ENCODE peak calls at places on chromosomes 12 and 14, in seven cellular contexts. D is IMR-90, T is A549, Z is GM12878, Q is H1, J is K562, H is HCT116. L is an unnamed sample. For H3K9me3, the result is how much of the 10 kb centered on the place peaks cover.

GRCh38 chr14:74511966-74512365 is 18.4 kb downstream of the ISCA2 start:
- DNase-seq in D (no peak), J (no peak), Q (no peak), H (no peak), T (no peak), Z (no peak), L (no peak)

GRCh38 chr14:57707219-57707618 is 158.7 kb downstream of the SLC35F4 start:
- DNase-seq in Z (no peak), D (no peak), H (no peak), T (no peak), J (no peak), Q (no peak), L (no peak)

GRCh38 chr12:67512061-67512460 is 136.5 kb upstream of the DYRK2 start:
- DNase-seq in H (no peak), Q (no peak), J (no peak), D (no peak), T (no peak), Z (no peak), L (no peak)

GRCh38 chr12:45893240-45893639 is 97.1 kb downstream of the SCAF11 start:
- DNase-seq in T (peak), H (peak), Q (no peak), D (peak), J (peak), Z (no peak), L (no peak)

GRCh38 chr12:124682425-124683329 is 115.3 kb upstream of the NCOR2 start:
- DNase-seq in T (no peak), D (no peak), Q (no peak), J (no peak), H (no peak), Z (no peak), L (no peak)

GRCh38 chr12:39831587-39832315 is 212.1 kb upstream of the ABCD2 start:
- DNase-seq in H (no peak), D (peak), J (no peak), Z (no peak), T (peak), Q (no peak), L (no peak)

GRCh38 chr12:68767191-68767590 is 21.2 kb downstream of the SLC35E3 start:
- DNase-seq in Q (no peak), D (no peak), J (no peak), H (no peak), T (no peak), Z (no peak), L (no peak)

GRCh38 chr14:38255673-38256357 is at the start of gene CLEC14A:
- DNase-seq in T (no peak), Z (no peak), D (no peak), H (no peak), Q (peak), J (no peak), L (no peak)

GRCh38 chr14:96797943-96798349 is 764 bp downstream of the VRK1 start:
- DNase-seq in T (peak), H (no peak), D (no peak), Z (no peak), J (no peak), Q (no peak), L (peak)

GRCh38 chr14:30195946-30196345 is 268.3 kb upstream of the PRKD1 start:
- DNase-seq in Z (no peak), D (peak), T (no peak), H (no peak), J (no peak), Q (no peak), L (no peak)

GRCh38 chr14:57559561-57559960 is 65.9 kb upstream of the CCDC198 start:
- DNase-seq in Z (no peak), Q (no peak), H (no peak), D (no peak), J (no peak), T (no peak), L (no peak)

GRCh38 chr14:100472094-100472455 is 115.1 kb downstream of the BEGAIN start:
- DNase-seq in J (no peak), D (no peak), T (no peak), Z (no peak), H (no peak), Q (no peak), L (no peak)

GRCh38 chr12:48996794-48997718 is 2.1 kb downstream of the DDN start:
- DNase-seq in T (peak), Z (no peak), J (peak), D (peak), Q (no peak), H (no peak), L (peak)

GRCh38 chr12:72699362-72699761 is 427.2 kb downstream of the TRHDE start:
- DNase-seq in Z (no peak), Q (no peak), T (peak), H (no peak), D (no peak), J (no peak), L (no peak)

GRCh38 chr14:54169254-54169924 is 212.8 kb upstream of the BMP4 start:
- DNase-seq in Q (no peak), T (no peak), Z (no peak), D (peak), H (peak), J (no peak), L (no peak)

GRCh38 chr14:81208489-81208888 is 12.3 kb downstream of the GTF2A1 start:
- DNase-seq in D (no peak), T (no peak), J (no peak), Q (no peak), Z (no peak), H (no peak), L (no peak)

GRCh38 chr14:22271838-22272237 is 317.2 kb downstream of the DAD1 start:
- DNase-seq in J (no peak), Z (no peak), D (no peak), T (no peak), Q (no peak), H (no peak), L (no peak)

GRCh38 chr12:49260165-49260564 is 4.7 kb upstream of the TUBA1C start:
- DNase-seq in D (peak), Z (no peak), H (no peak), T (no peak), Q (no peak), J (no peak), L (no peak)

GRCh38 chr12:89328483-89329030 is 23.7 kb downstream of the DUSP6 start:
- DNase-seq in H (no peak), J (no peak), D (no peak), T (no peak), Z (no peak), Q (no peak), L (no peak)

GRCh38 chr12:16258963-16259362 is 18.5 kb downstream of the SLC15A5 start:
- DNase-seq in Q (no peak), J (no peak), H (no peak), Z (no peak), D (no peak), T (no peak), L (no peak)

GRCh38 chr12:131929530-131930456 is 717 bp downstream of the PUS1 start:
- DNase-seq in H (no peak), Q (no peak), Z (no peak), T (peak), J (peak), D (peak), L (peak)

GRCh38 chr14:100844846-100845245 is 18.9 kb downstream of the MEG3 start:
- DNase-seq in J (no peak), Z (no peak), D (no peak), T (no peak), H (no peak), Q (no peak), L (no peak)

GRCh38 chr12:119319638-119320037 is 14.9 kb upstream of the CCDC60 start:
- DNase-seq in Q (no peak), T (no peak), H (no peak), D (no peak), J (no peak), Z (no peak), L (no peak)

GRCh38 chr14:54435500-54435981 is 5.6 kb downstream of the CNIH1 start:
- DNase-seq in Z (no peak), J (peak), Q (no peak), H (no peak), T (no peak), D (peak), L (no peak)

GRCh38 chr14:32654106-32654505 is 284.6 kb upstream of the NPAS3 start:
- DNase-seq in Q (no peak), Z (no peak), H (no peak), D (no peak), J (no peak), T (no peak), L (no peak)

GRCh38 chr14:105905456-105905855 is 379.1 kb downstream of the TMEM121 start:
- DNase-seq in J (no peak), T (no peak), H (no peak), D (no peak), Q (no peak), Z (no peak), L (no peak)

GRCh38 chr12:48027183-48028002 is 23.1 kb upstream of the COL2A1 start:
- DNase-seq in H (no peak), T (no peak), Z (no peak), J (no peak), D (no peak), Q (no peak), L (no peak)

GRCh38 chr12:106645074-106645421 is 62.2 kb downstream of the RFX4 start:
- DNase-seq in T (no peak), Q (no peak), Z (no peak), H (no peak), D (no peak), J (no peak), L (no peak)

GRCh38 chr14:34302654-34303053 is 159.4 kb downstream of the SPTSSA start:
- DNase-seq in Q (no peak), T (no peak), H (no peak), J (no peak), Z (no peak), D (no peak), L (no peak)

GRCh38 chr12:89135976-89136634 is 216.2 kb downstream of the DUSP6 start:
- DNase-seq in D (peak), Z (no peak), T (peak), J (no peak), Q (no peak), H (peak), L (no peak)

GRCh38 chr14:74535756-74536325 is 42.3 kb downstream of the ISCA2 start:
- DNase-seq in Z (no peak), J (no peak), Q (no peak), D (no peak), T (no peak), H (no peak), L (peak)

GRCh38 chr14:72643317-72643801 is 250.5 kb downstream of the DPF3 start:
- DNase-seq in D (peak), J (no peak), Z (no peak), Q (peak), H (no peak), T (peak), L (no peak)

GRCh38 chr14:60184597-60185555 is 19.7 kb upstream of the DHRS7 start:
- DNase-seq in D (no peak), T (no peak), H (no peak), Q (no peak), J (peak), Z (no peak), L (peak)

GRCh38 chr12:63668028-63668799 is at the start of gene DPY19L2:
- DNase-seq in J (no peak), D (peak), Q (no peak), Z (no peak), T (peak), H (no peak), L (peak)

GRCh38 chr12:79300199-79300568 is 390.6 kb downstream of the PAWR start:
- DNase-seq in J (no peak), H (no peak), Q (no peak), T (peak), Z (no peak), D (peak), L (no peak)

GRCh38 chr12:107488666-107489065 is 196.9 kb upstream of the PWP1 start:
- DNase-seq in J (no peak), T (no peak), Q (no peak), Z (no peak), D (peak), H (no peak), L (no peak)

DNA sequence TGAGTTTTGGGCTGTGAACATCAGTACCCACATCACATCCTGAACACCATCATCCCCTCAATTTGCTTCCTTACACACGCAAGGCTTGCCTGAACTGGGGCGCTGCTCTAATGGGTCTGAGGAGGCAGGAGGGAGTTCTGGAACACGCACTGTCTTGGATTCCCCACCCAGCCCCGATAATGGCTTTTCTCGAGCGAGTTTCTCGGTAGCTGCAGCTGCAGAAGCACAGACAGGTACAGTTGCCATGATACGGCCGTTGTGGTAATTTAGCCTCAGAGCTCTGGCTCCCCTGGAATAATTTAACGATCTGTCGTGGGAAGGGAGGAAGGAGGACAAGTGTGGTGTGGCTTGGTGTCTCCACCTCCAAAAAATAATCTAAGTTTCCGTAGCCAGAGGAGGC is 85.1 kb downstream of the RBM19 start:
- DNase-seq in T (no peak), D (no peak), Z (no peak), J (no peak), Q (no peak), H (no peak), L (no peak)
- TF ChIP-seq RAD21 in T (no peak), D (no peak), Z (no peak), J (no peak), Q (no peak), H (no peak), L (no peak)

DNA sequence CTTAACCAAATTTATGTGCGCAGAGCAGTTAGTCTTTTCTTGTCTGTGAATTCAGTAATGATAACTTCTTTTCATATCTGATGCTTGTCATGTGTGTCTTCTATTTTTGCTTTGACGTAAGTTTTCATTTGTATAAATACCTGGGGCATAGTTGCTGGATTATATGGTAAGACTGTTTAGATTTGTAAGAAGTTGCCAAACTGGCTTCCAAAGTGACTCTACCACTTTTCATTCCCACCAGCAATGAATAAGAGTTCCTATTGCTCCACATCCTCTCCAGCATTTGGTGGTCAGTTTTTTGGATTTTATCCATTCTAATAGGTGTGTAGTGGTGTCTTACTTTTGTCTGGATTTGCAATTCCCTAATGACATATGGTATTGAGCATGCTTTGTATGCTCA is 8.9 kb downstream of the ZNF268 start:
- DNase-seq in H (no peak), Z (no peak), Q (no peak), T (no peak), D (no peak), J (no peak), L (no peak)
- H3K9me3 ChIP-seq in H (under half), Z (under half), Q (half or more), T (half or more), D (half or more), J (under half), L (under half)

GRCh38 chr14:104200591-104200990 is 62.2 kb downstream of the KIF26A start:
- DNase-seq in Z (no peak), T (no peak), J (no peak), H (no peak), D (no peak), Q (no peak), L (no peak)
- TF ChIP-seq RAD21 in Z (no peak), T (no peak), J (no peak), H (no peak), D (no peak), Q (no peak), L (no peak)

GRCh38 chr12:34407813-34408212 is 385.5 kb downstream of the ALG10 start:
- DNase-seq in J (no peak), Q (no peak), H (no peak), T (no peak), Z (no peak), D (no peak), L (no peak)

GRCh38 chr12:34404377-34405285 is 382.3 kb downstream of the ALG10 start:
- DNase-seq in T (no peak), Q (no peak), H (no peak), Z (no peak), J (no peak), D (no peak), L (peak)

GRCh38 chr12:34405286-34406227 is 383.3 kb downstream of the ALG10 start:
- DNase-seq in Q (no peak), J (no peak), D (no peak), T (no peak), Z (no peak), H (no peak), L (peak)

GRCh38 chr12:34406228-34406995 is 384.1 kb downstream of the ALG10 start:
- DNase-seq in J (no peak), H (no peak), Q (no peak), D (no peak), T (no peak), Z (no peak), L (peak)

DNA sequence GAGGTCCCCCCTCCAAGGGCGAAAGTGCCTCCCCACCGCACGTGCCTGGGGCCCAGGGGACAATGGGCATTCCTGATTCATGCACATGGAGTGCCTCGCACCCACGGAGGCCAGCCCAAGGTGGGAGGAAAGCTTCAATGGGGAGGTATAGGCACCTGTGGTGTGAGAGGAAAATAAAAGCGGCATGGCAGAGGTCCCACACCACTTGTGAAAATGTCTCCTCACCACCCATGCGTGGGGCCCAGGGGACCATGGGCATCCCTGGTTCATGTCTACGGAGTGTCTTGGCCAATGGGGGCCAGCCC is 384.7 kb downstream of the ALG10 start:
- DNase-seq in Z (no peak), Q (no peak), T (no peak), J (no peak), H (no peak), D (no peak), L (no peak)
- H3K9me3 ChIP-seq in Z (under half), Q (half or more), T (under half), J (under half), H (under half), D (under half), L (under half)

GRCh38 chr14:95045836-95046430 is 111.4 kb downstream of the DICER1 start:
- DNase-seq in D (no peak), H (no peak), J (no peak), Z (no peak), Q (no peak), T (no peak), L (no peak)
- TF ChIP-seq RAD21 in D (no peak), H (no peak), J (no peak), Z (no peak), Q (no peak), T (no peak), L (no peak)

GRCh38 chr12:61311413-61311812 is 948.8 kb upstream of the USP15 start:
- DNase-seq in Q (no peak), J (no peak), T (no peak), D (no peak), H (no peak), Z (no peak), L (no peak)
- H3K9me3 ChIP-seq in Q (under half), J (under half), T (under half), D (under half), H (under half), Z (under half), L (under half)

GRCh38 chr14:61444215-61444768 is 122.9 kb downstream of the PRKCH start:
- DNase-seq in J (peak), D (no peak), T (no peak), H (no peak), Z (no peak), Q (no peak), L (no peak)
- TF ChIP-seq RAD21 in J (no peak), D (no peak), T (no peak), H (no peak), Z (no peak), Q (no peak), L (no peak)

DNA sequence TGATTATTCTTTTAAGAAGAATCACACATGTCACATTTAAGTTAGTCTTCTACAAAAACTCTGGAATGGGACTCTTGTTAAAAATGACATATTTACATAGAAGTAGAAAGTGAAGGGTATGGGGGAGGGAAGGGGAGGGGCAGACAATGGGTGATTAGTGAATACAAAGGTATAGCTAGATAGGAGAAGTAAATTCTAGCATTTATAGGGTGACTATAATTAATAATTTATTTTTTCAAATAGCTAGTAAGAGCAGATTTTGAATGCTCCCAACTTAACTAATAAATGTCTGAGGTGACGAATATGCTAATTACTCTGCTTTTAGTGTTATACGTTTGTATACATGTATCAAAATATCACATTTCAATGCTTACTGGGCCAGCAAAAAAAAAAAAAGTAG is 59.4 kb downstream of the BLTP3B start:
- DNase-seq in Z (no peak), H (no peak), T (no peak), Q (no peak), J (no peak), D (no peak), L (no peak)
- H3K9me3 ChIP-seq in Z (under half), H (under half), T (under half), Q (under half), J (under half), D (under half), L (under half)